ENCODE peak calls at places on chromosomes 13 and 19, in four cellular contexts. J, O, P and U are unnamed samples.

GRCh38 chr13:76903544-76904162 is 17.4 kb upstream of the KCTD12 start:
- DNase-seq in J (peak; percentile 83), O (peak; percentile 57), P (peak; percentile 46), U (peak; percentile 68)

GRCh38 chr13:21638319-21639282 is 32.3 kb upstream of the FGF9 start:
- DNase-seq in O (peak; percentile 51), J (peak; percentile 29), P (peak; percentile 12), U (no peak)

GRCh38 chr19:34224996-34225658 is 29.2 kb upstream of the GARRE1 start:
- DNase-seq in P (no peak), J (peak; percentile 59), O (no peak), U (no peak)

GRCh38 chr13:48334534-48335127 is 31.1 kb downstream of the RB1 start:
- DNase-seq in P (no peak), J (peak; percentile 59), O (no peak), U (no peak)

GRCh38 chr19:53961523-53962345 is 1.0 kb upstream of the CACNG8 start:
- DNase-seq in O (no peak), J (no peak), P (no peak), U (no peak)

GRCh38 chr13:46232281-46232680 is 20.6 kb downstream of the LRRC63 start:
- DNase-seq in P (no peak), J (peak; percentile 50), O (no peak), U (no peak)

GRCh38 chr19:6590458-6591319 is at the start of gene CD70:
- DNase-seq in J (peak; percentile 38), P (peak; percentile 56), O (no peak), U (no peak)

GRCh38 chr13:30743319-30744055 is 8.1 kb downstream of the ALOX5AP start:
- DNase-seq in O (peak; percentile 35), P (no peak), J (peak; percentile 98), U (peak; percentile 44)

GRCh38 chr19:46426506-46427162 is 2.1 kb downstream of the PNMA8C start:
- DNase-seq in O (peak; percentile 54), P (no peak), J (peak; percentile 89), U (peak; percentile 60)

GRCh38 chr19:524062-524674 is 7.4 kb upstream of the CDC34 start:
- DNase-seq in J (peak; percentile 58), P (no peak), O (no peak), U (no peak)

GRCh38 chr19:3140667-3141038 is 4.8 kb downstream of the GNA15 start:
- DNase-seq in P (no peak), J (no peak), O (no peak), U (no peak)

GRCh38 chr13:39415003-39415402 is 188.0 kb downstream of the LHFPL6 start:
- DNase-seq in O (no peak), J (peak; percentile 6), P (no peak), U (no peak)

GRCh38 chr19:13866463-13867046 is 10.4 kb upstream of the NANOS3 start:
- DNase-seq in J (no peak), O (no peak), P (no peak), U (no peak)

GRCh38 chr13:60707878-60708277 is 310.9 kb downstream of the TDRD3 start:
- DNase-seq in J (no peak), O (no peak), P (no peak), U (no peak)

GRCh38 chr13:26220575-26220974 is 1.5 kb downstream of the RNF6 start:
- DNase-seq in J (peak; percentile 75), P (no peak), O (no peak), U (no peak)

GRCh38 chr19:45440873-45441654 is 17.3 kb upstream of the ERCC1 start:
- DNase-seq in J (peak; percentile 66), O (no peak), P (no peak), U (no peak)

GRCh38 chr13:109145631-109146030 is 516.2 kb downstream of the MYO16 start:
- DNase-seq in P (no peak), J (peak; percentile 86), O (peak; percentile 35), U (no peak)

GRCh38 chr13:21242236-21242635 is 65.8 kb downstream of the MRPL57 start:
- DNase-seq in O (no peak), P (no peak), J (no peak), U (no peak)

GRCh38 chr19:5397804-5398692 is 57.2 kb upstream of the ZNRF4 start:
- DNase-seq in J (peak; percentile 55), O (no peak), P (no peak), U (no peak)

GRCh38 chr13:37074703-37075102 is 15.2 kb upstream of the SUPT20H start:
- DNase-seq in P (no peak), O (no peak), J (peak; percentile 62), U (no peak)

GRCh38 chr19:2180114-2180513 is 16.4 kb downstream of the DOT1L start:
- DNase-seq in J (no peak), P (no peak), O (no peak), U (no peak)

GRCh38 chr19:49684251-49684982 is 5.0 kb upstream of the ADM5 start:
- DNase-seq in O (no peak), P (no peak), J (peak; percentile 47), U (no peak)

GRCh38 chr13:40996433-40997095 is 22.6 kb downstream of the ELF1 start:
- DNase-seq in P (no peak), O (no peak), J (no peak), U (no peak)

GRCh38 chr19:38079926-38080380 is 144.1 kb downstream of the DPF1 start:
- DNase-seq in J (peak; percentile 93), P (no peak), O (no peak), U (no peak)

GRCh38 chr19:46611791-46612190 is 10.7 kb downstream of the CALM3 start:
- DNase-seq in J (no peak), O (no peak), P (no peak), U (no peak)

GRCh38 chr19:18586311-18586710 is 2.3 kb upstream of the REX1BD start:
- DNase-seq in O (no peak), P (no peak), J (peak; percentile 26), U (no peak)

GRCh38 chr19:38720559-38721236 is 23.6 kb downstream of the CAPN12 start:
- DNase-seq in O (no peak), J (no peak), P (no peak), U (no peak)

GRCh38 chr19:46761418-46761831 is 15.2 kb upstream of the STRN4 start:
- DNase-seq in J (peak; percentile 28), O (no peak), P (no peak), U (no peak)

GRCh38 chr13:78298657-78299056 is 304.7 kb downstream of the POU4F1 start:
- DNase-seq in P (no peak), O (no peak), J (peak; percentile 19), U (no peak)

GRCh38 chr13:105502193-105502592 is 1033.3 kb downstream of the EFNB2 start:
- DNase-seq in O (no peak), J (no peak), P (no peak), U (no peak)

GRCh38 chr19:41545547-41545946 is 30.4 kb upstream of the CEACAM21 start:
- DNase-seq in P (peak; percentile 21), J (no peak), O (no peak), U (no peak)
- H3K4me1 ChIP-seq in P (peaks cover 65% of the 10 kb centered on the region), J (no peaks in the 10 kb centered on the region), O (no peaks in the 10 kb centered on the region), U (peaks cover 3% of the 10 kb centered on the region)

GRCh38 chr13:112627161-112627560 is 39.2 kb upstream of the TUBGCP3 start:
- DNase-seq in J (no peak), P (no peak), O (no peak), U (no peak)
- H3K4me1 ChIP-seq in J (no peaks in the 10 kb centered on the region), P (no peaks in the 10 kb centered on the region), O (no peaks in the 10 kb centered on the region), U (no peaks in the 10 kb centered on the region)

GRCh38 chr19:55601127-55601526 is 1.0 kb downstream of the ZNF524 start:
- DNase-seq in J (no peak), P (no peak), O (peak; percentile 28), U (no peak)

GRCh38 chr19:55603115-55603514 is 2.3 kb upstream of the ZNF865 start:
- DNase-seq in O (no peak), P (no peak), J (no peak), U (no peak)

GRCh38 chr19:55600336-55601028 is 394 bp downstream of the ZNF524 start:
- DNase-seq in P (no peak), J (peak; percentile 65), O (no peak), U (peak; percentile 53)

GRCh38 chr19:55603581-55604292 is 1.7 kb upstream of the ZNF865 start:
- DNase-seq in J (no peak), O (peak; percentile 60), P (no peak), U (no peak)

GRCh38 chr19:55602104-55603001 is 2.3 kb downstream of the ZNF524 start:
- DNase-seq in J (no peak), O (no peak), P (no peak), U (no peak)
- H3K4me1 ChIP-seq in J (peaks cover 15% of the 10 kb centered on the region), O (peaks cover 7% of the 10 kb centered on the region), P (peaks cover 38% of the 10 kb centered on the region), U (peaks cover 8% of the 10 kb centered on the region)

DNA sequence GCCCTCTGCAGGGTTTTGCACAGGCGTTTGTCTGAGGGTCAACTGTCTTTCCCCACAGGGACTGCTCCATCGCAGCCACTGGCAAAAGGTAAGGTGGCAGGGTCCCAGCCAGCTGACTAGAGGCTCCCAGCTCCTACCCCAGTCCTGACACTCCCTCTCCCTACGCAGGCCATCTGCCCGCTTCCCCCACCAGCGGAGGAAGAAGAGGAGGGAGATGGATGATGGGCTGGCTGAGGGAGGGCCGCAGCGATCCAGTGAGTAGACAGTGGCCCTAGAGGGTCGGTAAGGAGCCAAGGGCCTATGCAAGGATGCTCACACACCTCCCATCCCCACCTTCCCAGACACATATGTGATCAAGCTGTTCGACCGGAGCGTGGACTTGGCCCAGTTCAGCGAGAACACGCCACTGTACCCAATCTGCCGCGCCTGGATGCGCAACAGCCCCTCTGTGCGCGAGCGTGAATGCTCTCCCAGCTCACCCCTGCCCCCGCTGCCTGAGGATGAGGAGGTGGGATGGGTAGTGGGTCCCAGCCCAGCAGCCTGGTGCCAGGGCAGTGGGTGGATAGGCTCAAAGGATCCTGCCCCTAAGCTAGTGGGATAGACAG is 4.0 kb downstream of the HSPB6 start:
- DNase-seq in P (no peak), O (no peak), J (no peak), U (no peak)
- H3K4me1 ChIP-seq in P (peaks cover 25% of the 10 kb centered on the region), O (no peaks in the 10 kb centered on the region), J (peaks cover 25% of the 10 kb centered on the region), U (peaks cover 11% of the 10 kb centered on the region)